ENCODE peak calls at places on chromosomes 7 and 10, in seven cellular contexts. One of them, this sample, is unnamed.

GRCh38 chr7:156650042-156650441 is 9.5 kb downstream of the RNF32 start:
- DNase-seq in epithelial cell of esophagus: peak
- DNase-seq in fibroblast of lung: no peak
- DNase-seq in HCT116: peak
- DNase-seq in lower leg skin: no peak
- DNase-seq in uterus: no peak
- DNase-seq in upper lobe of right lung: no peak
- DNase-seq in this sample: peak

GRCh38 chr7:27605689-27606269 is 56.9 kb downstream of the HIBADH start:
- DNase-seq in epithelial cell of esophagus: peak
- DNase-seq in fibroblast of lung: peak
- DNase-seq in HCT116: no peak
- DNase-seq in lower leg skin: no peak
- DNase-seq in uterus: no peak
- DNase-seq in upper lobe of right lung: no peak
- DNase-seq in this sample: peak

GRCh38 chr10:80596391-80597257 is 58.9 kb downstream of the SH2D4B start:
- DNase-seq in epithelial cell of esophagus: peak
- DNase-seq in fibroblast of lung: peak
- DNase-seq in HCT116: peak
- DNase-seq in lower leg skin: no peak
- DNase-seq in uterus: no peak
- DNase-seq in upper lobe of right lung: no peak
- DNase-seq in this sample: peak

GRCh38 chr7:99772565-99772964 is 11.4 kb downstream of the CYP3A4 start:
- DNase-seq in epithelial cell of esophagus: peak
- DNase-seq in fibroblast of lung: no peak
- DNase-seq in HCT116: no peak
- DNase-seq in lower leg skin: no peak
- DNase-seq in uterus: no peak
- DNase-seq in upper lobe of right lung: no peak
- DNase-seq in this sample: no peak

GRCh38 chr7:97732567-97733275 is 835 bp downstream of the TAC1 start:
- DNase-seq in epithelial cell of esophagus: peak
- DNase-seq in fibroblast of lung: no peak
- DNase-seq in HCT116: no peak
- DNase-seq in lower leg skin: no peak
- DNase-seq in uterus: no peak
- DNase-seq in upper lobe of right lung: no peak
- DNase-seq in this sample: no peak

GRCh38 chr10:120386896-120387295 is 70.1 kb upstream of the PLPP4 start:
- DNase-seq in epithelial cell of esophagus: no peak
- DNase-seq in fibroblast of lung: peak
- DNase-seq in HCT116: no peak
- DNase-seq in lower leg skin: no peak
- DNase-seq in uterus: no peak
- DNase-seq in upper lobe of right lung: no peak
- DNase-seq in this sample: no peak

GRCh38 chr10:21528452-21529235 is 3.2 kb upstream of the SKIDA1 start:
- DNase-seq in epithelial cell of esophagus: no peak
- DNase-seq in fibroblast of lung: peak
- DNase-seq in HCT116: no peak
- DNase-seq in lower leg skin: no peak
- DNase-seq in uterus: no peak
- DNase-seq in upper lobe of right lung: no peak
- DNase-seq in this sample: no peak

GRCh38 chr10:34815174-34816066 is at the start of gene PARD3:
- DNase-seq in epithelial cell of esophagus: peak
- DNase-seq in fibroblast of lung: peak
- DNase-seq in HCT116: no peak
- DNase-seq in lower leg skin: peak
- DNase-seq in uterus: peak
- DNase-seq in upper lobe of right lung: peak
- DNase-seq in this sample: peak

GRCh38 chr10:12507165-12507870 is 158.0 kb downstream of the CAMK1D start:
- DNase-seq in epithelial cell of esophagus: no peak
- DNase-seq in fibroblast of lung: no peak
- DNase-seq in HCT116: no peak
- DNase-seq in lower leg skin: no peak
- DNase-seq in uterus: no peak
- DNase-seq in upper lobe of right lung: no peak
- DNase-seq in this sample: no peak

GRCh38 chr10:47299989-47300931 is at the start of gene GDF10:
- DNase-seq in epithelial cell of esophagus: no peak
- DNase-seq in fibroblast of lung: peak
- DNase-seq in HCT116: no peak
- DNase-seq in lower leg skin: no peak
- DNase-seq in uterus: no peak
- DNase-seq in upper lobe of right lung: no peak
- DNase-seq in this sample: no peak

GRCh38 chr7:47552631-47553030 is 29.3 kb downstream of the TNS3 start:
- DNase-seq in epithelial cell of esophagus: peak
- DNase-seq in fibroblast of lung: peak
- DNase-seq in HCT116: no peak
- DNase-seq in lower leg skin: peak
- DNase-seq in uterus: peak
- DNase-seq in upper lobe of right lung: no peak
- DNase-seq in this sample: peak

GRCh38 chr10:133384071-133384470 is 5.0 kb downstream of the PAOX start:
- DNase-seq in epithelial cell of esophagus: no peak
- DNase-seq in fibroblast of lung: no peak
- DNase-seq in HCT116: no peak
- DNase-seq in lower leg skin: no peak
- DNase-seq in uterus: no peak
- DNase-seq in upper lobe of right lung: peak
- DNase-seq in this sample: no peak

GRCh38 chr10:16116404-16117304 is 256.3 kb upstream of the MINDY3 start:
- DNase-seq in epithelial cell of esophagus: peak
- DNase-seq in fibroblast of lung: no peak
- DNase-seq in HCT116: peak
- DNase-seq in lower leg skin: peak
- DNase-seq in uterus: no peak
- DNase-seq in upper lobe of right lung: no peak
- DNase-seq in this sample: peak

GRCh38 chr10:106997721-106998120 is 166.8 kb downstream of the SORCS1 start:
- DNase-seq in epithelial cell of esophagus: no peak
- DNase-seq in fibroblast of lung: no peak
- DNase-seq in HCT116: no peak
- DNase-seq in lower leg skin: peak
- DNase-seq in uterus: no peak
- DNase-seq in upper lobe of right lung: peak
- DNase-seq in this sample: no peak

GRCh38 chr10:6461961-6462360 is 118.1 kb downstream of the PRKCQ start:
- DNase-seq in epithelial cell of esophagus: peak
- DNase-seq in fibroblast of lung: peak
- DNase-seq in HCT116: no peak
- DNase-seq in lower leg skin: no peak
- DNase-seq in uterus: no peak
- DNase-seq in upper lobe of right lung: no peak
- DNase-seq in this sample: no peak

GRCh38 chr10:79353000-79353406 is 5.7 kb downstream of the PPIF start:
- DNase-seq in epithelial cell of esophagus: no peak
- DNase-seq in fibroblast of lung: no peak
- DNase-seq in HCT116: no peak
- DNase-seq in lower leg skin: no peak
- DNase-seq in uterus: no peak
- DNase-seq in upper lobe of right lung: no peak
- DNase-seq in this sample: no peak

GRCh38 chr10:6473430-6473829 is 106.6 kb downstream of the PRKCQ start:
- DNase-seq in epithelial cell of esophagus: no peak
- DNase-seq in fibroblast of lung: no peak
- DNase-seq in HCT116: no peak
- DNase-seq in lower leg skin: no peak
- DNase-seq in uterus: no peak
- DNase-seq in upper lobe of right lung: no peak
- DNase-seq in this sample: peak

GRCh38 chr7:88396295-88396947 is 89.7 kb upstream of the STEAP4 start:
- DNase-seq in epithelial cell of esophagus: no peak
- DNase-seq in fibroblast of lung: no peak
- DNase-seq in HCT116: no peak
- DNase-seq in lower leg skin: no peak
- DNase-seq in uterus: no peak
- DNase-seq in upper lobe of right lung: no peak
- DNase-seq in this sample: peak

GRCh38 chr7:101900103-101900502 is 82.7 kb downstream of the CUX1 start:
- DNase-seq in epithelial cell of esophagus: peak
- DNase-seq in fibroblast of lung: no peak
- DNase-seq in HCT116: no peak
- DNase-seq in lower leg skin: no peak
- DNase-seq in uterus: no peak
- DNase-seq in upper lobe of right lung: no peak
- DNase-seq in this sample: no peak
- H3K4me3 ChIP-seq in epithelial cell of esophagus: peak
- H3K4me3 ChIP-seq in fibroblast of lung: peak
- H3K4me3 ChIP-seq in HCT116: no peak
- H3K4me3 ChIP-seq in lower leg skin: no peak
- H3K4me3 ChIP-seq in uterus: peak
- H3K4me3 ChIP-seq in upper lobe of right lung: peak
- H3K4me3 ChIP-seq in this sample: no peak

GRCh38 chr10:664893-665292 is 24.6 kb downstream of the DIP2C start:
- DNase-seq in epithelial cell of esophagus: no peak
- DNase-seq in fibroblast of lung: no peak
- DNase-seq in HCT116: no peak
- DNase-seq in lower leg skin: no peak
- DNase-seq in uterus: no peak
- DNase-seq in upper lobe of right lung: no peak
- DNase-seq in this sample: no peak
- H3K4me3 ChIP-seq in epithelial cell of esophagus: no peak
- H3K4me3 ChIP-seq in fibroblast of lung: peak
- H3K4me3 ChIP-seq in HCT116: no peak
- H3K4me3 ChIP-seq in lower leg skin: no peak
- H3K4me3 ChIP-seq in uterus: no peak
- H3K4me3 ChIP-seq in upper lobe of right lung: peak
- H3K4me3 ChIP-seq in this sample: no peak

GRCh38 chr7:295155-296154 is 5.5 kb downstream of the FOXL3 start:
- DNase-seq in epithelial cell of esophagus: no peak
- DNase-seq in fibroblast of lung: no peak
- DNase-seq in HCT116: no peak
- DNase-seq in lower leg skin: no peak
- DNase-seq in uterus: no peak
- DNase-seq in upper lobe of right lung: peak
- DNase-seq in this sample: no peak

GRCh38 chr7:294440-295154 is 4.6 kb downstream of the FOXL3 start:
- DNase-seq in epithelial cell of esophagus: no peak
- DNase-seq in fibroblast of lung: no peak
- DNase-seq in HCT116: no peak
- DNase-seq in lower leg skin: no peak
- DNase-seq in uterus: no peak
- DNase-seq in upper lobe of right lung: peak
- DNase-seq in this sample: no peak

GRCh38 chr7:298375-298702 is 8.4 kb downstream of the FOXL3 start:
- DNase-seq in epithelial cell of esophagus: no peak
- DNase-seq in fibroblast of lung: no peak
- DNase-seq in HCT116: no peak
- DNase-seq in lower leg skin: no peak
- DNase-seq in uterus: no peak
- DNase-seq in upper lobe of right lung: no peak
- DNase-seq in this sample: no peak

GRCh38 chr7:297611-298374 is 7.8 kb downstream of the FOXL3 start:
- DNase-seq in epithelial cell of esophagus: no peak
- DNase-seq in fibroblast of lung: no peak
- DNase-seq in HCT116: no peak
- DNase-seq in lower leg skin: no peak
- DNase-seq in uterus: no peak
- DNase-seq in upper lobe of right lung: peak
- DNase-seq in this sample: no peak

DNA sequence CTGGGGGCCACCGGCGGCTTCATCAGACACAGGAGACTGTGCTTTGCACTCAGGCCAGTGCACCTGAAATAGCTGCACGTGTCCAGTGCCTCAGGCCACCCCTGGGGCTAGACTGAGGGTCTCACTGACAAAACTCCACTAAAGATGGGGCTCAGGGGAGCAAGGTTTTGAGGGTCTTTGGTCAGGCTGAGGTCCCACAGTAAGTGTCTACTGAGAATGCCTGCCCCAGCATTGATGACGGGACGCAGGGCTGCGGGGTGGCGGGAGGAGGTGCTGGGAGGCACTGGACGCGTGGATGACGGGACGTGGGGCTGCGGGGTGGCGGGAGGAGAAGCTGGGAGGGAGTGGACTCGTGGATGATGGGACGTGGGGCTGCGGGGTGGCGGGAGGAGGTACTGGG is 6.6 kb downstream of the FOXL3 start:
- DNase-seq in epithelial cell of esophagus: no peak
- DNase-seq in fibroblast of lung: no peak
- DNase-seq in HCT116: no peak
- DNase-seq in lower leg skin: no peak
- DNase-seq in uterus: peak
- DNase-seq in upper lobe of right lung: peak
- DNase-seq in this sample: no peak
- H3K4me3 ChIP-seq in epithelial cell of esophagus: no peak
- H3K4me3 ChIP-seq in fibroblast of lung: no peak
- H3K4me3 ChIP-seq in HCT116: no peak
- H3K4me3 ChIP-seq in lower leg skin: no peak
- H3K4me3 ChIP-seq in uterus: no peak
- H3K4me3 ChIP-seq in upper lobe of right lung: no peak
- H3K4me3 ChIP-seq in this sample: no peak

GRCh38 chr10:24465899-24466615 is 257.1 kb downstream of the KIAA1217 start:
- DNase-seq in epithelial cell of esophagus: peak
- DNase-seq in fibroblast of lung: peak
- DNase-seq in HCT116: peak
- DNase-seq in lower leg skin: no peak
- DNase-seq in uterus: no peak
- DNase-seq in upper lobe of right lung: no peak
- DNase-seq in this sample: peak
- H3K4me3 ChIP-seq in epithelial cell of esophagus: peak
- H3K4me3 ChIP-seq in fibroblast of lung: peak
- H3K4me3 ChIP-seq in HCT116: peak
- H3K4me3 ChIP-seq in lower leg skin: no peak
- H3K4me3 ChIP-seq in uterus: no peak
- H3K4me3 ChIP-seq in upper lobe of right lung: peak
- H3K4me3 ChIP-seq in this sample: no peak

DNA sequence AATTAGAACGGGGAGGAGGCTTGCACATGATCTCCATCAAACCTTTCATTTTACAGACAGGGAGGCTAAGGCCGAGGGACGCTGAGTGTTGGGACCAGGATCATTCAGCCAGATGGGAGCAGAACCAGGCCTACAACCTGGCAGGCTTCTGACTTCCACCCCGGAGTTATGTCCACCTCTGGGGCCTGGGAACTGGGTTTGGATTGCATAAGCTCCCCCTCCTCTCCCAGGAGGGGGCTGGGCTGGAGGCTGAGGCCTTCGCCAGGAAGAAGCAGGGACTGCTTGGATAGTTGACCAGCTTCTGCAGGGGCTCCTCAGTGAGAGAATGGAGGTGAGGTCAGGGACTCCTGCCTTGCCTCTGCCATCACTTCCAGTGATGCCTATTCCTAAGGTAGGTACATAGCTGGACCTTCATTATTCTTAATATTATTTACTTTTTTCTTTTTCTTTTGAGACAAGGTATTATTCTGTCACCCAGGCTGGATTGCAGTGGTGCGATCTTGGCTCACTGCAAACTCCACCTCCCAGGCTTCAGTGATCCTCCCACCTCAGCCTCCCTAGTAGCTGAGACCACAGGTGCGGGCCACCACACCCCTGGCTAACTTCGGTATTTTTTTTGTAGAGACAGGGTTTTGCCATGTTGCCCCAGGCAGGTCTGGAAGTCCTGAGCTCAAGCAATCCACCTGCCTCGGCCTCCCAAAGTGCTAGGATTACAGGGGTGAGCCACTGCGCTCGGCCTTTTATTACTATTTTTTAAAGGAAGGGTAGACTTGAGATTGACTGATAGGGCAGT is 1.3 kb downstream of the SNX10 start:
- DNase-seq in epithelial cell of esophagus: no peak
- DNase-seq in fibroblast of lung: no peak
- DNase-seq in HCT116: no peak
- DNase-seq in lower leg skin: no peak
- DNase-seq in uterus: no peak
- DNase-seq in upper lobe of right lung: no peak
- DNase-seq in this sample: peak
- H3K4me3 ChIP-seq in epithelial cell of esophagus: no peak
- H3K4me3 ChIP-seq in fibroblast of lung: no peak
- H3K4me3 ChIP-seq in HCT116: peak
- H3K4me3 ChIP-seq in lower leg skin: no peak
- H3K4me3 ChIP-seq in uterus: no peak
- H3K4me3 ChIP-seq in upper lobe of right lung: peak
- H3K4me3 ChIP-seq in this sample: peak